ENCODE peak calls at places on chromosomes 12 and 14, in seven cellular contexts. One of them, this sample, is unnamed.

GRCh38 chr12:52212701-52213540 is 20.1 kb upstream of the KRT7 start:
- DNase-seq in SK-N-SH: no peak
- DNase-seq in HCT116: no peak
- DNase-seq in H1: no peak
- DNase-seq in GM12878: no peak
- DNase-seq in K562: no peak
- DNase-seq in HepG2: no peak
- DNase-seq in this sample: no peak

GRCh38 chr14:32366995-32367394 is 37.9 kb downstream of the AKAP6 start:
- DNase-seq in SK-N-SH: no peak
- DNase-seq in HCT116: no peak
- DNase-seq in H1: no peak
- DNase-seq in GM12878: no peak
- DNase-seq in K562: no peak
- DNase-seq in HepG2: no peak
- DNase-seq in this sample: no peak

GRCh38 chr12:66848967-66849366 is 170.1 kb upstream of the GRIP1 start:
- DNase-seq in SK-N-SH: no peak
- DNase-seq in HCT116: no peak
- DNase-seq in H1: no peak
- DNase-seq in GM12878: no peak
- DNase-seq in K562: no peak
- DNase-seq in HepG2: no peak
- DNase-seq in this sample: peak

GRCh38 chr12:127785535-127785934 is 481.4 kb upstream of the TMEM132C start:
- DNase-seq in SK-N-SH: no peak
- DNase-seq in HCT116: no peak
- DNase-seq in H1: no peak
- DNase-seq in GM12878: no peak
- DNase-seq in K562: no peak
- DNase-seq in HepG2: no peak
- DNase-seq in this sample: no peak

GRCh38 chr14:92880851-92881250 is 42.1 kb upstream of the CHGA start:
- DNase-seq in SK-N-SH: peak
- DNase-seq in HCT116: peak
- DNase-seq in H1: peak
- DNase-seq in GM12878: no peak
- DNase-seq in K562: peak
- DNase-seq in HepG2: peak
- DNase-seq in this sample: peak

GRCh38 chr14:81991998-81992397 is 458.3 kb upstream of the SEL1L start:
- DNase-seq in SK-N-SH: no peak
- DNase-seq in HCT116: no peak
- DNase-seq in H1: no peak
- DNase-seq in GM12878: no peak
- DNase-seq in K562: no peak
- DNase-seq in HepG2: no peak
- DNase-seq in this sample: peak

GRCh38 chr12:128783129-128783574 is 40.6 kb downstream of the SLC15A4 start:
- DNase-seq in SK-N-SH: no peak
- DNase-seq in HCT116: no peak
- DNase-seq in H1: no peak
- DNase-seq in GM12878: no peak
- DNase-seq in K562: no peak
- DNase-seq in HepG2: no peak
- DNase-seq in this sample: no peak

GRCh38 chr14:55000381-55000780 is 26.5 kb downstream of the WDHD1 start:
- DNase-seq in SK-N-SH: no peak
- DNase-seq in HCT116: no peak
- DNase-seq in H1: no peak
- DNase-seq in GM12878: no peak
- DNase-seq in K562: no peak
- DNase-seq in HepG2: no peak
- DNase-seq in this sample: no peak

GRCh38 chr12:64781374-64782029 is 22.3 kb upstream of the GNS start:
- DNase-seq in SK-N-SH: peak
- DNase-seq in HCT116: no peak
- DNase-seq in H1: no peak
- DNase-seq in GM12878: no peak
- DNase-seq in K562: no peak
- DNase-seq in HepG2: no peak
- DNase-seq in this sample: peak

GRCh38 chr12:111248221-111248620 is 120.7 kb downstream of the PHETA1 start:
- DNase-seq in SK-N-SH: peak
- DNase-seq in HCT116: no peak
- DNase-seq in H1: no peak
- DNase-seq in GM12878: no peak
- DNase-seq in K562: peak
- DNase-seq in HepG2: no peak
- DNase-seq in this sample: no peak
- TF ChIP-seq JUND in SK-N-SH: no peak
- TF ChIP-seq JUND in HCT116: no peak
- TF ChIP-seq JUND in H1: no peak
- TF ChIP-seq JUND in GM12878: no peak
- TF ChIP-seq JUND in K562: no peak
- TF ChIP-seq JUND in HepG2: no peak
- TF ChIP-seq JUND in this sample: no peak

DNA sequence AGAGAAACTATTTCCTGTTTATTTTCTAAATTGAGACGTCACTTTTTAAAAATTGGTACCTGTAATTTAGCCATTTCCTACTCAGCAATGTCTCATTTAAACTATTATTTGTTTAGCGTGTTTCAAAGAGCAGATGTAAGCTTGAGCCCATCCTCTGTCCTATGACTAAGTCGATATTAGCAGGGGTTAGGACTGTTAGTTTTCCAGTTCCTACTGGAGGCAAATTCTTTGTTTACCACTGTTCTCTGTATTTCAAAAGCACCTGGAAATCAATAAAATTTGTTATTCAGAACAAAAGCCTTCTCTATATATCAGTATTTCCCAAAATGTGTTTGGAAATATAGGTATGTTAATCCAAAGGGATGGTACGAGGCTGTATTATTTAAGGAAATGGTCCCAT is 42.4 kb downstream of the MDM2 start:
- DNase-seq in SK-N-SH: no peak
- DNase-seq in HCT116: no peak
- DNase-seq in H1: no peak
- DNase-seq in GM12878: no peak
- DNase-seq in K562: no peak
- DNase-seq in HepG2: peak
- DNase-seq in this sample: no peak
- TF ChIP-seq JUND in SK-N-SH: no peak
- TF ChIP-seq JUND in HCT116: no peak
- TF ChIP-seq JUND in H1: no peak
- TF ChIP-seq JUND in GM12878: no peak
- TF ChIP-seq JUND in K562: no peak
- TF ChIP-seq JUND in HepG2: no peak
- TF ChIP-seq JUND in this sample: no peak

DNA sequence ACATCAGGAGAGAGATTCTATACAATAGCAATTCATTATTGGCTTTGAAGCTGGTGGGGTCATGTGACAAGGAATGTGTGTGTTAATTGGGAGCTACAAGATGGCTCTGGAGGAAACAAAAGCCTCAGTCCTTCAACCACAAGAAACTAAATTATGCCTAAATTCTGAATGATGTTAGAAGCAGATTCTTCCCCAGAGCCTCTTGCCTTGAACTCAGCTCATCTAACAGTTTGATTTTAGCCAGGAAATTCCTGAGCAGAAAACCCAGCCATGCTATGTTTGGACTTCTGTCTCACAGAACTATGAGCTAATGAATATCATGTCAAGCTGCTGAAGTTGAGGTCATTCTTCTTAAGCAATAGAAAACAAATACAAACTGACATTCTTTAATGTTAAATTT is 274.7 kb downstream of the SLC6A15 start:
- DNase-seq in SK-N-SH: no peak
- DNase-seq in HCT116: no peak
- DNase-seq in H1: no peak
- DNase-seq in GM12878: no peak
- DNase-seq in K562: no peak
- DNase-seq in HepG2: no peak
- DNase-seq in this sample: no peak
- TF ChIP-seq JUND in SK-N-SH: no peak
- TF ChIP-seq JUND in HCT116: no peak
- TF ChIP-seq JUND in H1: no peak
- TF ChIP-seq JUND in GM12878: no peak
- TF ChIP-seq JUND in K562: no peak
- TF ChIP-seq JUND in HepG2: no peak
- TF ChIP-seq JUND in this sample: no peak

GRCh38 chr14:103927566-103927965 is 690 bp upstream of the TDRD9 start:
- DNase-seq in SK-N-SH: no peak
- DNase-seq in HCT116: no peak
- DNase-seq in H1: no peak
- DNase-seq in GM12878: no peak
- DNase-seq in K562: no peak
- DNase-seq in HepG2: no peak
- DNase-seq in this sample: no peak

GRCh38 chr14:103928011-103928890 is at the start of gene TDRD9:
- DNase-seq in SK-N-SH: no peak
- DNase-seq in HCT116: no peak
- DNase-seq in H1: no peak
- DNase-seq in GM12878: no peak
- DNase-seq in K562: no peak
- DNase-seq in HepG2: no peak
- DNase-seq in this sample: no peak

GRCh38 chr14:103923863-103924262 is 4.4 kb upstream of the TDRD9 start:
- DNase-seq in SK-N-SH: peak
- DNase-seq in HCT116: no peak
- DNase-seq in H1: no peak
- DNase-seq in GM12878: no peak
- DNase-seq in K562: peak
- DNase-seq in HepG2: no peak
- DNase-seq in this sample: no peak

GRCh38 chr14:103920981-103921854 is 7.0 kb upstream of the TDRD9 start:
- DNase-seq in SK-N-SH: peak
- DNase-seq in HCT116: peak
- DNase-seq in H1: peak
- DNase-seq in GM12878: peak
- DNase-seq in K562: peak
- DNase-seq in HepG2: peak
- DNase-seq in this sample: peak

GRCh38 chr14:103925316-103925715 is 2.9 kb upstream of the TDRD9 start:
- DNase-seq in SK-N-SH: no peak
- DNase-seq in HCT116: no peak
- DNase-seq in H1: no peak
- DNase-seq in GM12878: no peak
- DNase-seq in K562: no peak
- DNase-seq in HepG2: no peak
- DNase-seq in this sample: no peak
- TF ChIP-seq JUND in SK-N-SH: no peak
- TF ChIP-seq JUND in HCT116: no peak
- TF ChIP-seq JUND in H1: no peak
- TF ChIP-seq JUND in GM12878: no peak
- TF ChIP-seq JUND in K562: no peak
- TF ChIP-seq JUND in HepG2: no peak
- TF ChIP-seq JUND in this sample: no peak

DNA sequence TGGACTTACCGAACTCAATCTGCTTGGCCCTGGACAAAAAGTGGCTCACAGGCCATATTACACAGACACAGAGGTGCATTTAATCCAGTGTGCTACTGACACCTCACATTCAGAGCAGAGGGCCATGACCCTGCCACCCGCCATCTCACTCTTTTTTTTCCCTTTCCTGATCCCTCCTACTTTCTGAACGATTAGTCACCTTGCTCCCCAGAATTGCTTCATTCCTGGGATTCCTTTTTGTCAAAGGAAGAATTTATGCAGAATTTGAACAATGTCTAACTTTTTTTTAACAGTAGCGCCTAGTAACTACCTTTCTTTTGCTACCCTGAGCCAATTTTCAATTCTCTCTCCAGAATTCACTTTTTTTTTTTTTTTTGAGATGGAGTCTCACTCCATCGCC is 4.6 kb downstream of the PKP2 start:
- DNase-seq in SK-N-SH: no peak
- DNase-seq in HCT116: no peak
- DNase-seq in H1: no peak
- DNase-seq in GM12878: no peak
- DNase-seq in K562: no peak
- DNase-seq in HepG2: peak
- DNase-seq in this sample: no peak
- TF ChIP-seq JUND in SK-N-SH: no peak
- TF ChIP-seq JUND in HCT116: no peak
- TF ChIP-seq JUND in H1: peak
- TF ChIP-seq JUND in GM12878: no peak
- TF ChIP-seq JUND in K562: no peak
- TF ChIP-seq JUND in HepG2: no peak
- TF ChIP-seq JUND in this sample: no peak

GRCh38 chr14:52951730-52952481 is 1.1 kb upstream of the FERMT2 start:
- DNase-seq in SK-N-SH: peak
- DNase-seq in HCT116: peak
- DNase-seq in H1: no peak
- DNase-seq in GM12878: no peak
- DNase-seq in K562: peak
- DNase-seq in HepG2: peak
- DNase-seq in this sample: peak

GRCh38 chr14:52949249-52949648 is 1.6 kb downstream of the FERMT2 start:
- DNase-seq in SK-N-SH: peak
- DNase-seq in HCT116: no peak
- DNase-seq in H1: no peak
- DNase-seq in GM12878: no peak
- DNase-seq in K562: no peak
- DNase-seq in HepG2: no peak
- DNase-seq in this sample: no peak

GRCh38 chr14:52950410-52950897 is 396 bp downstream of the FERMT2 start:
- DNase-seq in SK-N-SH: peak
- DNase-seq in HCT116: no peak
- DNase-seq in H1: peak
- DNase-seq in GM12878: no peak
- DNase-seq in K562: no peak
- DNase-seq in HepG2: peak
- DNase-seq in this sample: peak

GRCh38 chr14:52949711-52950409 is 990 bp downstream of the FERMT2 start:
- DNase-seq in SK-N-SH: peak
- DNase-seq in HCT116: no peak
- DNase-seq in H1: no peak
- DNase-seq in GM12878: no peak
- DNase-seq in K562: no peak
- DNase-seq in HepG2: peak
- DNase-seq in this sample: peak

DNA sequence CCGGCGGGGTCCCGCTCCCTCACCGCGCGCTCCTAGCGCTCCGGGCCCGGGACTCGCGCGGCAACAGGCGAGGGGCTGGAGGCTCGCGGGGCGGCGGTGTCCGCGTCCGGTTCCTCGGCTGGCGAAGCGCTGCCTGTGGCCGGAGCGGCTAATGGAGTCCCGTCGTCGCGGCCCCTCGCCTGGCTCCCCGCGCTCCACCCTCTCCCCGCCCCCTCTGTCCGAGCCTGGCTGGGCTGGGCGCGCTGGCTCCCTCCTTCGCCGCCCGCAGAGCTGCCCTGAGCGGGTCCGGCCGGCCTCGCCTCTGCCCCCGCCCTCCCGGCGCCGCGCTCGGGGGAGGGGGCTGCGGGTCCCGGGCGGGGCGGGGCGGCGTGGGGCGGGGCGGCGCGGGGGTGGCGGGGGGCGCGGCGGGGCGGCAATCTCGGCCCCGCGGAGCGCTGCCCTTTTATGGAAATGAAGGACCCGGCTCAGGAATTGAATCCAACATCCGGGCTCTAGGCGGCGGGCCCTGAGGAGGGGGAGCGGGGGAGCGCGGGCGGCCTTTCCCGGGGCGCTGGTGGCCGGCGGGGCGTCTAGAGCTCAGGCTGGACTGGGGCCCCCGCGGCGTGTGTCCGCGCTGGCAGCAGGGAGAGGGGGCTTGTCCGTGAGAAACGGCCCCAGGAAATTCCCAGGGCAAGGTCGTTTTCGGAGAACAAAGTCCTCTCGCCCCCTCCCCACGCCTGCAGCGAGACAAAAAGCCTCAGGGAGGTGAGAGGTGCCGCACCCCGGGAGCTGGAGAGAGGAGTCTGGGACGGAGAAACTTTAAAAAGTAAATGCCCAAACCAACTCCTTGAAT is at the start of gene FERMT2:
- DNase-seq in SK-N-SH: peak
- DNase-seq in HCT116: peak
- DNase-seq in H1: peak
- DNase-seq in GM12878: no peak
- DNase-seq in K562: peak
- DNase-seq in HepG2: peak
- DNase-seq in this sample: peak
- TF ChIP-seq JUND in SK-N-SH: no peak
- TF ChIP-seq JUND in HCT116: no peak
- TF ChIP-seq JUND in H1: no peak
- TF ChIP-seq JUND in GM12878: no peak
- TF ChIP-seq JUND in K562: no peak
- TF ChIP-seq JUND in HepG2: no peak
- TF ChIP-seq JUND in this sample: no peak